ENCODE peak calls at places on chromosomes 7 and 10, in four cellular contexts. O is sigmoid colon, F is stomach, W is spleen. R is an unnamed sample. For H3K4me1, the result is how much of the 10 kb centered on the place peaks cover.

GRCh38 chr7:101669307-101669706 is 40.2 kb upstream of the MYL10 start:
- DNase-seq in O (no peak), W (no peak), F (no peak), R (no peak)

GRCh38 chr10:129683519-129683918 is 216.5 kb downstream of the MGMT start:
- DNase-seq in W (no peak), O (no peak), F (no peak), R (no peak)

GRCh38 chr10:25076501-25077197 is 60.2 kb downstream of the THNSL1 start:
- DNase-seq in F (no peak), O (no peak), W (no peak), R (no peak)

GRCh38 chr7:39228946-39229345 is 251.2 kb downstream of the POU6F2 start:
- DNase-seq in F (no peak), O (no peak), W (no peak), R (no peak)

GRCh38 chr7:103343332-103343731 is 1.2 kb downstream of the DNAJC2 start:
- DNase-seq in O (no peak), F (no peak), W (no peak), R (no peak)

GRCh38 chr7:107938448-107939250 is 47.7 kb downstream of the DLD start:
- DNase-seq in W (no peak), F (no peak), O (peak), R (no peak)

GRCh38 chr10:28810062-28810870 is 132.9 kb downstream of the BAMBI start:
- DNase-seq in W (no peak), F (no peak), O (no peak), R (no peak)

GRCh38 chr7:16084370-16084769 is 337.0 kb downstream of the CRPPA start:
- DNase-seq in W (no peak), O (no peak), F (no peak), R (no peak)

GRCh38 chr7:107961399-107961798 is 41.6 kb downstream of the LAMB1 start:
- DNase-seq in O (peak), F (no peak), W (no peak), R (peak)

GRCh38 chr10:93376372-93377296 is 105.5 kb downstream of the MYOF start:
- DNase-seq in O (peak), W (no peak), F (peak), R (peak)

GRCh38 chr10:114825513-114826253 is 4.1 kb downstream of the FHIP2A start:
- DNase-seq in O (no peak), F (no peak), W (no peak), R (peak)

GRCh38 chr10:123573236-123574147 is 92.7 kb upstream of the GPR26 start:
- DNase-seq in O (peak), W (no peak), F (peak), R (no peak)

GRCh38 chr7:47381132-47381495 is 200.8 kb downstream of the TNS3 start:
- DNase-seq in O (peak), F (no peak), W (no peak), R (no peak)

GRCh38 chr7:135808206-135808605 is 59.6 kb upstream of the FAM180A start:
- DNase-seq in W (no peak), F (no peak), O (no peak), R (no peak)

GRCh38 chr7:100127866-100128601 is 1.3 kb downstream of the MBLAC1 start:
- DNase-seq in O (no peak), F (no peak), W (no peak), R (no peak)

GRCh38 chr10:5079306-5079830 is 14.8 kb upstream of the AKR1C3 start:
- DNase-seq in F (no peak), O (no peak), W (no peak), R (no peak)

GRCh38 chr7:93977551-93977950 is 26.6 kb downstream of the BET1 start:
- DNase-seq in O (no peak), F (no peak), W (no peak), R (no peak)

GRCh38 chr10:70191161-70191770 is 21.0 kb upstream of the SAR1A start:
- DNase-seq in F (no peak), W (no peak), O (no peak), R (no peak)

GRCh38 chr7:98107313-98107691 is 640 bp downstream of the LMTK2 start:
- DNase-seq in F (peak), W (no peak), O (no peak), R (no peak)

GRCh38 chr10:46064269-46064817 is 18.3 kb upstream of the MSMB start:
- DNase-seq in W (no peak), F (no peak), O (no peak), R (no peak)

GRCh38 chr7:96157856-96158255 is 164.0 kb downstream of the SLC25A13 start:
- DNase-seq in O (no peak), F (no peak), W (no peak), R (no peak)

GRCh38 chr10:34757933-34758332 is 57.2 kb downstream of the PARD3 start:
- DNase-seq in O (no peak), W (no peak), F (no peak), R (no peak)
- H3K4me1 ChIP-seq in O (under half), W (under half), F (under half), R (under half)

DNA sequence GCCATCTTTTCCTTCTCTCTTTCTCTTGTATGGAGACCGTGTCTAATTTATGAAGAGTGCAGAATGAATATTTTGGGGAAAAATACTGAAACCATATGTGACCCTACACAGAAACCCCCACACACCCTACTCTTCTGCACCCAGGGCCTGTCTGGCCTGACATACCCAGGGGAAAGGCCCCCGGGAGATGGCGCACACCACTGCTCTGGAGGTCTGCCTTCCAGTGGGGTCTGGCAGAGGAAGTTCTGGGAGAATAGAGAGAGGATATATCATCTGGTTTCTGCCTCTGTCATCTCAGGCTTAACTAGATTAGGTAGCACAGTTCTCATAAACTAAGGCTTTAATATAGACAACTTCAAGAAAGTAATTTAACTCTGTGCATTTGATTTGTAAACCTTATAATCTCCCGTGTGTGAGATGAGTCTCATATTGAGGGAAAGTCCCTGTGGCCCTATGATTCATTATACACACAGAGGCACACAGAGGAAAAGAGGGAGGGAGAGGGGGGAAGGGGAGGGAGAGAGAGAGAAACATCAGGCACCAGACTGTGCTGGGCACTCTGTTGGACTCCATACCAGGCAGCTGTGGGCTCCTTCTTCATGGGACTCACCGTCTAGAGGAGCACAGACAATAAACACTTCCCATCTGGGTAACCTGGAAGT is 123.3 kb downstream of the AOAH start:
- DNase-seq in F (no peak), O (no peak), W (no peak), R (no peak)
- H3K27ac ChIP-seq in F (peak), O (no peak), W (peak), R (no peak)

GRCh38 chr10:77500754-77501151 is 136.9 kb downstream of the KCNMA1 start:
- DNase-seq in O (no peak), W (no peak), F (no peak), R (no peak)
- H3K4me1 ChIP-seq in O (under half), W (under half), F (under half), R (under half)

GRCh38 chr7:6179620-6180343 is 92.6 kb downstream of the CYTH3 start:
- DNase-seq in W (no peak), F (no peak), O (peak), R (no peak)
- H3K27ac ChIP-seq in W (no peak), F (no peak), O (no peak), R (no peak)

DNA sequence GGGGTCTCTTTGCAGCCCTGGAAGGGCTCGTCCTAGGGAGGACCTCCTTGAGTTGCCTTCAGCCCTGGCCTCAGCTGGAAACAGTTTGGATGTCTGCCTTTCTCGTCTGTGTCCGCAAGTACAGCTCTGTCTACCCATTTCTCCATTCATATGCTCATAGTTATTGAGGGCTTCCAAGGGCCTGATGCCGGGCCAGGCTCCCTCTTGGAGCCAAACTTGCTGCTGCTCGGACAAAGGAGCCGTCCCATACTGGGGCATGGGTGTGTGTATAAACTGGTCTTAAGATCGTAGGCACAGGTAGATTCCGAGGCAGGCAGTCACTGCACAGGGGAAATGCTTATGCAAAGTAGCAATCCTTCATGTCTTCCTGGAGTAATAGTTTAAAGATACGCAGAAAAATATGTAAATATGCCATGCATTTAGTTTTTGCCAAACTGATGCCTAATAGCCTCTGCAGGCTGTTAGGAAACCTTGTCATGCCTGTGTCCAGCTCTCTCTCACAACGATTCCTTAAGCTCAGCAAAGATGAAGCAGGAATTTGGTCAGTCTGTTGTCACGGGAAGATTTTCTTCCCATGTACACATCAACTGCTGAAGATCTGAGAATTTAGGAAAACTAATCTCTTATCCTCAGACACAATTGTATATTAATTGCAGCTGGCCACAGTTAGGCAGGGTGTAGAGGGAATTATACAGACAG is 116.9 kb upstream of the BTBD16 start:
- DNase-seq in F (no peak), W (peak), O (no peak), R (no peak)
- H3K4me1 ChIP-seq in F (under half), W (under half), O (under half), R (under half)

GRCh38 chr7:83173664-83174063 is 11.0 kb upstream of the PCLO start:
- DNase-seq in W (no peak), F (no peak), O (no peak), R (no peak)
- H3K27ac ChIP-seq in W (no peak), F (no peak), O (no peak), R (no peak)

GRCh38 chr7:106072715-106073091 is 39.4 kb downstream of the SYPL1 start:
- DNase-seq in O (no peak), W (no peak), F (no peak), R (no peak)
- H3K4me1 ChIP-seq in O (under half), W (half or more), F (under half), R (under half)

GRCh38 chr7:27714831-27715444 is 25.0 kb upstream of the TAX1BP1 start:
- DNase-seq in F (no peak), W (no peak), O (no peak), R (no peak)
- H3K27ac ChIP-seq in F (peak), W (no peak), O (no peak), R (no peak)

R was measured in adrenal gland.